ENCODE peak calls at places on chromosome 7, in four cellular contexts. M is stimulated activated CD4-positive, alpha-beta T cell treated with anti-CD3 and anti-CD28 coated beads, Interleukin-4, amount 100 ng/mL, for 1 hour; V is aorta; R is GM04504. A is an unnamed sample.

GRCh38 chr7:150755473-150756099 is 18.4 kb downstream of the GIMAP5 start:
- DNase-seq in V (no peak), R (no peak), M (peak; percentile 64), A (peak; percentile 67)

GRCh38 chr7:157769016-157769869 is 432.4 kb downstream of the DNAJB6 start:
- DNase-seq in M (no peak), V (peak; percentile 37), R (no peak), A (no peak)

GRCh38 chr7:134908289-134908688 is 78.0 kb upstream of the AGBL3 start:
- DNase-seq in R (no peak), M (no peak), V (no peak), A (no peak)

GRCh38 chr7:152145853-152146466 is 120.5 kb downstream of the GALNT11 start:
- DNase-seq in M (no peak), V (no peak), R (peak; percentile 10), A (peak; percentile 10)

GRCh38 chr7:114345494-114345893 is 69.1 kb upstream of the FOXP2 start:
- DNase-seq in R (no peak), V (no peak), M (no peak), A (no peak)

GRCh38 chr7:144862612-144863319 is 26.9 kb upstream of the TPK1 start:
- DNase-seq in M (no peak), R (no peak), V (no peak), A (no peak)

GRCh38 chr7:128131701-128132100 is 100.5 kb upstream of the LRRC4 start:
- DNase-seq in M (no peak), R (no peak), V (no peak), A (no peak)

GRCh38 chr7:3762146-3762831 is 461.2 kb downstream of the SDK1 start:
- DNase-seq in V (no peak), M (no peak), R (no peak), A (no peak)

GRCh38 chr7:85104432-85105205 is 82.2 kb downstream of the SEMA3D start:
- DNase-seq in R (peak; percentile 35), M (no peak), V (no peak), A (no peak)

GRCh38 chr7:92685146-92686042 is 95.2 kb upstream of the FAM133B start:
- DNase-seq in R (no peak), V (no peak), M (peak; percentile 50), A (peak; percentile 47)

GRCh38 chr7:99392659-99393362 is 15.6 kb downstream of the PDAP1 start:
- DNase-seq in M (peak; percentile 77), R (no peak), V (peak; percentile 86), A (peak; percentile 87)

GRCh38 chr7:110326966-110327365 is 764.0 kb upstream of the LRRN3 start:
- DNase-seq in M (no peak), V (no peak), R (no peak), A (no peak)

GRCh38 chr7:82805527-82805960 is 357.1 kb downstream of the PCLO start:
- DNase-seq in R (peak; percentile 60), M (no peak), V (no peak), A (no peak)

GRCh38 chr7:130154501-130155317 is 50.5 kb downstream of the TMEM209 start:
- DNase-seq in M (no peak), R (no peak), V (no peak), A (no peak)

GRCh38 chr7:76315372-76315771 is 12.9 kb downstream of the HSPB1 start:
- DNase-seq in M (no peak), V (peak; percentile 49), R (no peak), A (no peak)

GRCh38 chr7:66542528-66543373 is 85.9 kb upstream of the KCTD7 start:
- DNase-seq in R (no peak), M (no peak), V (no peak), A (no peak)

GRCh38 chr7:2105917-2106316 is 126.8 kb downstream of the MAD1L1 start:
- DNase-seq in M (no peak), V (no peak), R (no peak), A (no peak)

GRCh38 chr7:21671859-21672258 is 129.0 kb downstream of the DNAH11 start:
- DNase-seq in V (no peak), R (no peak), M (no peak), A (no peak)

GRCh38 chr7:475951-476441 is 43.6 kb downstream of the PDGFA start:
- DNase-seq in R (no peak), V (no peak), M (no peak), A (no peak)

GRCh38 chr7:604038-604883 is 84.6 kb upstream of the PDGFA start:
- DNase-seq in M (peak; percentile 94), V (peak; percentile 98), R (no peak), A (peak; percentile 95)